ENCODE peak calls at places on chromosome 15, in ten cellular contexts. One of them, this sample, is unnamed.

GRCh38 chr15:77617507-77618285 is 15.0 kb downstream of the LINGO1 start:
- DNase-seq in heart right ventricle: no peak
- DNase-seq in Right ventricle myocardium superior: no peak
- DNase-seq in fibroblast of the aortic adventitia: no peak
- DNase-seq in HEK293T: peak
- DNase-seq in SJSA1: no peak
- DNase-seq in T1000: no peak
- DNase-seq in cardiac muscle cell: no peak
- DNase-seq in NCI-H460: no peak
- DNase-seq in T-cell: no peak
- DNase-seq in this sample: no peak

GRCh38 chr15:57445872-57446271 is 69.6 kb downstream of the CGNL1 start:
- DNase-seq in heart right ventricle: no peak
- DNase-seq in Right ventricle myocardium superior: no peak
- DNase-seq in fibroblast of the aortic adventitia: peak
- DNase-seq in HEK293T: no peak
- DNase-seq in SJSA1: no peak
- DNase-seq in T1000: no peak
- DNase-seq in cardiac muscle cell: no peak
- DNase-seq in NCI-H460: peak
- DNase-seq in T-cell: no peak
- DNase-seq in this sample: no peak

GRCh38 chr15:80514071-80514780 is 110.0 kb downstream of the ARNT2 start:
- DNase-seq in heart right ventricle: no peak
- DNase-seq in Right ventricle myocardium superior: no peak
- DNase-seq in fibroblast of the aortic adventitia: peak
- DNase-seq in HEK293T: no peak
- DNase-seq in SJSA1: no peak
- DNase-seq in T1000: no peak
- DNase-seq in cardiac muscle cell: no peak
- DNase-seq in NCI-H460: no peak
- DNase-seq in T-cell: no peak
- DNase-seq in this sample: no peak

GRCh38 chr15:85482896-85483295 is 102.5 kb downstream of the AKAP13 start:
- DNase-seq in heart right ventricle: no peak
- DNase-seq in Right ventricle myocardium superior: no peak
- DNase-seq in fibroblast of the aortic adventitia: peak
- DNase-seq in HEK293T: no peak
- DNase-seq in SJSA1: peak
- DNase-seq in T1000: no peak
- DNase-seq in cardiac muscle cell: no peak
- DNase-seq in NCI-H460: no peak
- DNase-seq in T-cell: no peak
- DNase-seq in this sample: no peak

GRCh38 chr15:32861741-32862140 is 143.9 kb downstream of the GREM1 start:
- DNase-seq in heart right ventricle: no peak
- DNase-seq in Right ventricle myocardium superior: no peak
- DNase-seq in fibroblast of the aortic adventitia: peak
- DNase-seq in HEK293T: no peak
- DNase-seq in SJSA1: peak
- DNase-seq in T1000: peak
- DNase-seq in cardiac muscle cell: no peak
- DNase-seq in NCI-H460: no peak
- DNase-seq in T-cell: no peak
- DNase-seq in this sample: peak

GRCh38 chr15:99692825-99693224 is 40.4 kb downstream of the LYSMD4 start:
- DNase-seq in heart right ventricle: no peak
- DNase-seq in Right ventricle myocardium superior: no peak
- DNase-seq in fibroblast of the aortic adventitia: no peak
- DNase-seq in HEK293T: no peak
- DNase-seq in SJSA1: no peak
- DNase-seq in T1000: no peak
- DNase-seq in cardiac muscle cell: no peak
- DNase-seq in NCI-H460: no peak
- DNase-seq in T-cell: no peak
- DNase-seq in this sample: no peak

GRCh38 chr15:45183001-45183400 is 4.8 kb downstream of the SHF start:
- DNase-seq in heart right ventricle: no peak
- DNase-seq in Right ventricle myocardium superior: no peak
- DNase-seq in fibroblast of the aortic adventitia: no peak
- DNase-seq in HEK293T: no peak
- DNase-seq in SJSA1: no peak
- DNase-seq in T1000: no peak
- DNase-seq in cardiac muscle cell: no peak
- DNase-seq in NCI-H460: no peak
- DNase-seq in T-cell: no peak
- DNase-seq in this sample: no peak

GRCh38 chr15:63599401-63600000 is 2.3 kb downstream of the FBXL22 start:
- DNase-seq in heart right ventricle: peak
- DNase-seq in Right ventricle myocardium superior: peak
- DNase-seq in fibroblast of the aortic adventitia: peak
- DNase-seq in HEK293T: no peak
- DNase-seq in SJSA1: peak
- DNase-seq in T1000: no peak
- DNase-seq in cardiac muscle cell: peak
- DNase-seq in NCI-H460: peak
- DNase-seq in T-cell: no peak
- DNase-seq in this sample: no peak

GRCh38 chr15:40441736-40442531 is 1.2 kb downstream of the BAHD1 start:
- DNase-seq in heart right ventricle: no peak
- DNase-seq in Right ventricle myocardium superior: no peak
- DNase-seq in fibroblast of the aortic adventitia: no peak
- DNase-seq in HEK293T: peak
- DNase-seq in SJSA1: no peak
- DNase-seq in T1000: no peak
- DNase-seq in cardiac muscle cell: peak
- DNase-seq in NCI-H460: no peak
- DNase-seq in T-cell: no peak
- DNase-seq in this sample: no peak

GRCh38 chr15:89362203-89363101 is 27.8 kb upstream of the POLG start:
- DNase-seq in heart right ventricle: no peak
- DNase-seq in Right ventricle myocardium superior: no peak
- DNase-seq in fibroblast of the aortic adventitia: no peak
- DNase-seq in HEK293T: peak
- DNase-seq in SJSA1: no peak
- DNase-seq in T1000: no peak
- DNase-seq in cardiac muscle cell: no peak
- DNase-seq in NCI-H460: no peak
- DNase-seq in T-cell: no peak
- DNase-seq in this sample: no peak

GRCh38 chr15:67680645-67681044 is 138.1 kb downstream of the MAP2K5 start:
- DNase-seq in heart right ventricle: no peak
- DNase-seq in Right ventricle myocardium superior: no peak
- DNase-seq in fibroblast of the aortic adventitia: peak
- DNase-seq in HEK293T: peak
- DNase-seq in SJSA1: no peak
- DNase-seq in T1000: no peak
- DNase-seq in cardiac muscle cell: no peak
- DNase-seq in NCI-H460: peak
- DNase-seq in T-cell: no peak
- DNase-seq in this sample: no peak